ENCODE peak calls at places on chromosomes 2 and 18, in five cellular contexts. C, V, U, M and S are unnamed samples.

GRCh38 chr2:214699236-214699635 is 110.2 kb downstream of the BARD1 start:
- DNase-seq in C (no peak), V (no peak), M (no peak), U (no peak), S (no peak)

GRCh38 chr2:154554046-154554445 is 144.4 kb upstream of the KCNJ3 start:
- DNase-seq in M (no peak), C (no peak), V (no peak), U (no peak), S (no peak)

GRCh38 chr2:238231251-238231793 is 8.5 kb downstream of the HES6 start:
- DNase-seq in V (no peak), C (peak), U (no peak), M (peak), S (no peak)

GRCh38 chr2:239177908-239178307 is 222.9 kb downstream of the HDAC4 start:
- DNase-seq in C (no peak), M (no peak), U (no peak), V (peak), S (no peak)

GRCh38 chr2:101106453-101107181 is 44.6 kb downstream of the TBC1D8 start:
- DNase-seq in M (no peak), C (no peak), V (no peak), U (no peak), S (peak)

GRCh38 chr2:85413592-85414421 is 3.6 kb upstream of the CAPG start:
- DNase-seq in V (peak), C (no peak), U (no peak), M (no peak), S (no peak)

GRCh38 chr2:231717281-231718180 is 9.2 kb downstream of the PTMA start:
- DNase-seq in V (peak), C (no peak), U (peak), M (no peak), S (no peak)

GRCh38 chr2:191617589-191617988 is 60.3 kb upstream of the NABP1 start:
- DNase-seq in V (no peak), U (no peak), M (no peak), C (no peak), S (no peak)

GRCh38 chr2:197034969-197035368 is 108.5 kb upstream of the PGAP1 start:
- DNase-seq in M (no peak), U (no peak), V (no peak), C (no peak), S (no peak)

GRCh38 chr2:111898703-111899514 is 502 bp downstream of the MERTK start:
- DNase-seq in U (no peak), C (no peak), M (no peak), V (no peak), S (no peak)

GRCh38 chr2:204353823-204354222 is 191.5 kb upstream of the PARD3B start:
- DNase-seq in U (no peak), C (no peak), M (no peak), V (no peak), S (no peak)

GRCh38 chr18:56709463-56709862 is 58.3 kb downstream of the WDR7 start:
- DNase-seq in C (peak), V (peak), M (no peak), U (no peak), S (no peak)

GRCh38 chr2:120310136-120310535 is 35.8 kb upstream of the INHBB start:
- DNase-seq in M (no peak), C (no peak), V (no peak), U (no peak), S (peak)

GRCh38 chr18:58241877-58242276 is 197.9 kb downstream of the NEDD4L start:
- DNase-seq in C (peak), M (no peak), U (no peak), V (peak), S (peak)

GRCh38 chr2:8352300-8352699 is 329.6 kb upstream of the ID2 start:
- DNase-seq in V (no peak), M (no peak), C (no peak), U (no peak), S (no peak)

GRCh38 chr2:24984912-24985311 is 13.2 kb upstream of the DNAJC27 start:
- DNase-seq in C (no peak), M (peak), V (no peak), U (peak), S (no peak)

GRCh38 chr18:55321268-55322175 is 266.5 kb downstream of the TCF4 start:
- DNase-seq in V (no peak), C (peak), U (peak), M (peak), S (peak)

GRCh38 chr2:240322231-240322955 is 113.1 kb upstream of the GPC1 start:
- DNase-seq in C (no peak), M (no peak), U (no peak), V (no peak), S (no peak)

GRCh38 chr2:128808462-128809255 is 490.0 kb upstream of the HS6ST1 start:
- DNase-seq in C (no peak), V (peak), M (peak), U (no peak), S (no peak)

GRCh38 chr18:61333746-61334490 is 688 bp downstream of the CDH20 start:
- DNase-seq in V (no peak), U (peak), M (no peak), C (no peak), S (no peak)

GRCh38 chr2:84980263-84980983 is 9.5 kb downstream of the KCMF1 start:
- DNase-seq in U (no peak), M (no peak), C (no peak), V (no peak), S (no peak)

GRCh38 chr2:39719317-39719716 is 53.6 kb downstream of the TMEM178A start:
- DNase-seq in U (no peak), C (no peak), V (no peak), M (no peak), S (no peak)

GRCh38 chr18:55762424-55762823 is 174.4 kb upstream of the TCF4 start:
- DNase-seq in M (no peak), U (no peak), V (no peak), C (no peak), S (no peak)

GRCh38 chr2:118339386-118339785 is 251.1 kb downstream of the INSIG2 start:
- DNase-seq in V (no peak), M (no peak), U (no peak), C (no peak), S (no peak)

GRCh38 chr2:200138386-200139184 is 167.9 kb upstream of the SPATS2L start:
- DNase-seq in U (no peak), M (no peak), V (no peak), C (no peak), S (no peak)

GRCh38 chr2:105712981-105713596 is 31.6 kb upstream of the NCK2 start:
- DNase-seq in M (no peak), U (no peak), V (peak), C (peak), S (no peak)